ENCODE peak calls at places on chromosomes 7 and 10, in nine cellular contexts. V is activated T-helper 1 cell treated with anti-CD3 and anti-CD28 coated beads, Interleukin-2, amount 50 U/mL, for 16 hours; C is EH; Z is left ventricle myocardium inferior; B is MCF 10A; A is stomach; X is CD8-positive, alpha-beta T cell; N is NCI-H345; Y is RPMI8226. G is an unnamed sample.

GRCh38 chr7:105648561-105649401 is 67.5 kb upstream of the EFCAB10 start:
- DNase-seq in A (peak; percentile 60), V (no peak), Y (peak; percentile 87), N (peak; percentile 91), Z (no peak), B (peak; percentile 30), C (peak; percentile 9), X (no peak), G (no peak)

GRCh38 chr7:28169166-28169713 is 11.4 kb downstream of the JAZF1 start:
- DNase-seq in N (no peak), V (no peak), X (no peak), Y (no peak), A (no peak), B (no peak), C (no peak), Z (no peak), G (no peak)

GRCh38 chr10:3106908-3107425 is 39.6 kb downstream of the PFKP start:
- DNase-seq in B (no peak), Y (no peak), X (no peak), V (no peak), N (no peak), A (no peak), Z (no peak), C (no peak), G (no peak)

GRCh38 chr7:4269086-4269485 is 413.0 kb upstream of the FOXK1 start:
- DNase-seq in Y (no peak), A (no peak), Z (no peak), X (peak; percentile 1), V (no peak), B (no peak), C (no peak), N (no peak), G (no peak)

GRCh38 chr7:126052229-126052628 is 1122.6 kb upstream of the POT1 start:
- DNase-seq in B (no peak), Z (no peak), V (no peak), N (no peak), A (no peak), C (no peak), X (no peak), Y (no peak), G (no peak)

GRCh38 chr7:1975581-1975980 is 257.2 kb downstream of the MAD1L1 start:
- DNase-seq in A (no peak), Y (no peak), B (no peak), X (no peak), Z (no peak), C (no peak), N (no peak), V (no peak), G (no peak)

GRCh38 chr7:103613655-103614642 is 167.9 kb upstream of the SLC26A5 start:
- DNase-seq in B (peak; percentile 14), A (no peak), C (peak; percentile 24), N (no peak), X (no peak), Z (no peak), V (no peak), Y (peak; percentile 7), G (no peak)

GRCh38 chr10:697097-697875 is 7.8 kb upstream of the DIP2C start:
- DNase-seq in V (no peak), C (no peak), B (no peak), Y (no peak), X (no peak), A (no peak), Z (no peak), N (no peak), G (no peak)

GRCh38 chr7:73871163-73872011 is 10.4 kb downstream of the TMEM270 start:
- DNase-seq in X (no peak), Z (peak; percentile 41), B (no peak), N (no peak), C (no peak), V (no peak), Y (peak; percentile 80), A (no peak), G (no peak)

GRCh38 chr7:44172803-44173424 is 16.3 kb downstream of the GCK start:
- DNase-seq in Y (no peak), Z (no peak), A (no peak), X (no peak), V (no peak), B (no peak), N (peak; percentile 84), C (no peak), G (no peak)

GRCh38 chr7:131370523-131370968 is 42.9 kb downstream of the MKLN1 start:
- DNase-seq in N (no peak), X (peak; percentile 14), Z (no peak), B (peak; percentile 24), V (no peak), Y (peak; percentile 54), C (peak; percentile 79), A (no peak), G (no peak)

GRCh38 chr7:130356121-130356759 is 11.6 kb downstream of the CPA5 start:
- DNase-seq in Z (peak; percentile 31), V (no peak), N (no peak), A (no peak), C (peak; percentile 99), B (peak; percentile 95), X (no peak), Y (no peak), G (no peak)

GRCh38 chr7:36962367-36962766 is 238.1 kb upstream of the AOAH start:
- DNase-seq in V (no peak), A (no peak), Y (no peak), X (no peak), C (no peak), N (no peak), Z (no peak), B (no peak), G (no peak)